ENCODE peak calls at places on chromosomes 13 and 19, in six cellular contexts. V is left ventricle myocardium inferior, P is kidney epithelial cell, S is GM23338, O is glutamatergic neuron, D is cardiac muscle cell. N is an unnamed sample.

GRCh38 chr13:80477641-80478443 is 136.9 kb upstream of the SPRY2 start:
- DNase-seq in V (no peak), P (no peak), S (no peak), O (no peak), D (no peak), N (no peak)

GRCh38 chr13:74210693-74211393 is 76.6 kb upstream of the KLF12 start:
- DNase-seq in V (no peak), P (no peak), S (no peak), O (peak), D (peak), N (no peak)

GRCh38 chr13:28237944-28238343 is 99.6 kb downstream of the PAN3 start:
- DNase-seq in V (no peak), P (no peak), S (peak), O (no peak), D (no peak), N (no peak)

GRCh38 chr13:73399347-73400216 is 340.8 kb downstream of the KLF5 start:
- DNase-seq in V (no peak), P (no peak), S (peak), O (no peak), D (no peak), N (no peak)

GRCh38 chr19:6185093-6185824 is 49.8 kb downstream of the ACSBG2 start:
- DNase-seq in V (no peak), P (no peak), S (no peak), O (no peak), D (no peak), N (no peak)

GRCh38 chr13:33174491-33174890 is 111.1 kb downstream of the STARD13 start:
- DNase-seq in V (no peak), P (no peak), S (no peak), O (no peak), D (no peak), N (no peak)

GRCh38 chr19:34291235-34291634 is 36.9 kb downstream of the GARRE1 start:
- DNase-seq in V (no peak), P (no peak), S (no peak), O (no peak), D (no peak), N (no peak)

GRCh38 chr13:42553098-42554046 is 20.6 kb upstream of the TNFSF11 start:
- DNase-seq in V (no peak), P (peak), S (no peak), O (no peak), D (no peak), N (no peak)

GRCh38 chr19:11383706-11384048 is 437 bp downstream of the EPOR start:
- DNase-seq in V (no peak), P (no peak), S (no peak), O (no peak), D (peak), N (no peak)

GRCh38 chr19:2618611-2619010 is 83.9 kb downstream of the GNG7 start:
- DNase-seq in V (peak), P (no peak), S (no peak), O (no peak), D (no peak), N (peak)

GRCh38 chr13:46149272-46150133 is 32.5 kb downstream of the LCP1 start:
- DNase-seq in V (no peak), P (no peak), S (no peak), O (no peak), D (no peak), N (no peak)

GRCh38 chr13:48400820-48401219 is 12.1 kb downstream of the LPAR6 start:
- DNase-seq in V (no peak), P (no peak), S (no peak), O (no peak), D (no peak), N (no peak)

GRCh38 chr19:57302020-57302465 is 18.2 kb upstream of the ZNF543 start:
- DNase-seq in V (no peak), P (no peak), S (no peak), O (no peak), D (no peak), N (no peak)

GRCh38 chr19:5534787-5535586 is 32.8 kb downstream of the TINCR start:
- DNase-seq in V (no peak), P (no peak), S (peak), O (peak), D (no peak), N (no peak)

GRCh38 chr19:11949201-11949600 is 15.6 kb upstream of the ZNF763 start:
- DNase-seq in V (no peak), P (no peak), S (peak), O (no peak), D (no peak), N (no peak)

GRCh38 chr13:64723735-64724134 is 2506.4 kb downstream of the PCDH9 start:
- DNase-seq in V (no peak), P (peak), S (peak), O (no peak), D (peak), N (no peak)

GRCh38 chr13:103833453-103833852 is 767.2 kb upstream of the SLC10A2 start:
- DNase-seq in V (no peak), P (no peak), S (no peak), O (no peak), D (no peak), N (no peak)

GRCh38 chr19:34325181-34325580 is 39.8 kb upstream of the GPI start:
- DNase-seq in V (no peak), P (no peak), S (no peak), O (no peak), D (no peak), N (no peak)

GRCh38 chr19:12202250-12202649 is 39.4 kb downstream of the ZNF136 start:
- DNase-seq in V (peak), P (no peak), S (peak), O (peak), D (peak), N (peak)

GRCh38 chr13:35833571-35834305 is 297.4 kb downstream of the DCLK1 start:
- DNase-seq in V (no peak), P (no peak), S (no peak), O (no peak), D (no peak), N (no peak)

GRCh38 chr13:83620535-83621220 is 261.6 kb downstream of the SLITRK1 start:
- DNase-seq in V (no peak), P (no peak), S (no peak), O (no peak), D (no peak), N (no peak)

GRCh38 chr19:36110487-36111199 is at the start of gene OVOL3:
- DNase-seq in V (no peak), P (no peak), S (peak), O (no peak), D (no peak), N (no peak)

GRCh38 chr13:51148952-51149573 is 38.0 kb upstream of the C13orf42 start:
- DNase-seq in V (no peak), P (no peak), S (peak), O (peak), D (peak), N (no peak)

GRCh38 chr19:4233282-4233853 is 4.0 kb downstream of the EBI3 start:
- DNase-seq in V (peak), P (no peak), S (peak), O (peak), D (peak), N (peak)

GRCh38 chr13:91313103-91313502 is 34.4 kb upstream of the MIR17HG start:
- DNase-seq in V (no peak), P (no peak), S (peak), O (no peak), D (peak), N (no peak)

GRCh38 chr13:104571161-104571889 is 1505.1 kb upstream of the SLC10A2 start:
- DNase-seq in V (no peak), P (peak), S (peak), O (peak), D (peak), N (no peak)

GRCh38 chr19:51824603-51825002 is 29.6 kb downstream of the FPR3 start:
- DNase-seq in V (no peak), P (no peak), S (no peak), O (no peak), D (no peak), N (no peak)

DNA sequence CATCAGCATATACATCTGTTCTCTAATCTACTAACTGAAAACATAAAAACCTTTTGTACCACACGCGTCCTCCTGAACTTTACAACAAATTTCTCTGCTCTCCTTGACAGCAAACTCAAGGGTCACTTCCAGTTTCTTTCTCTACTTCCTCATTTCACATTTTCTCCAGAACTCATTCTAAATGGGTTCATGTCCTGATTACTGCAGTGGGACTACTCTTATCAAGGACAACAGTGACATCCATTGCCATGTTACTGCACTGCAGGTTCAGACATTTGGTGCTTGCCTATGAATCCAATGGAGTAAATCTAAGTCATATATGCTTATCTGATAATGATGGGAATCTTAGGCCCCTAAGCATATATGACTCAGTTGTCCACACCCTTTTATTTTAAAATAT is 35.3 kb downstream of the FPR3 start:
- DNase-seq in V (no peak), P (no peak), S (no peak), O (no peak), D (no peak), N (no peak)
- TF ChIP-seq CTCF in V (peak), P (no peak), S (no peak), O (no peak), D (peak), N (no peak)

DNA sequence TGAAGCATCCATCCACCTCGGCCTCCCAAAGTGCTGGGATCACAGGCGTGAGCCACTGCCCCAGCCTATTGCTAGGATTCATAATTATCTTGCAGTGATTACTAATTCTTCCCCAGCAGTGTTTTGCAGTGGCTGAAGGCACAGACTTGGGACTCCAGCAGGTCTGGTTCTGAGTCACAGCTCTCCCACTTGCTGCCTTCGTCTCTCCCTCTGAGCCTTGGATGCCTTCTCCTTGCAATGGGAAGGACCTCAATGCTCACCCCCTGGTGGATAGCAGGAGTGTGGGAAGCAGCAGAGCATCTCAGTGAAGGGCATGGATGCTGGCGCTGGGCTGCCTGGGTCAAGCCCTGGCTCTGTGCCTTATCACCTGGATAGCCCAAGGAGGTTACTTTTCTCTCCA is 37.6 kb upstream of the SHKBP1 start:
- DNase-seq in V (no peak), P (no peak), S (peak), O (no peak), D (no peak), N (no peak)
- TF ChIP-seq CTCF in V (no peak), P (no peak), S (no peak), O (no peak), D (no peak), N (no peak)

DNA sequence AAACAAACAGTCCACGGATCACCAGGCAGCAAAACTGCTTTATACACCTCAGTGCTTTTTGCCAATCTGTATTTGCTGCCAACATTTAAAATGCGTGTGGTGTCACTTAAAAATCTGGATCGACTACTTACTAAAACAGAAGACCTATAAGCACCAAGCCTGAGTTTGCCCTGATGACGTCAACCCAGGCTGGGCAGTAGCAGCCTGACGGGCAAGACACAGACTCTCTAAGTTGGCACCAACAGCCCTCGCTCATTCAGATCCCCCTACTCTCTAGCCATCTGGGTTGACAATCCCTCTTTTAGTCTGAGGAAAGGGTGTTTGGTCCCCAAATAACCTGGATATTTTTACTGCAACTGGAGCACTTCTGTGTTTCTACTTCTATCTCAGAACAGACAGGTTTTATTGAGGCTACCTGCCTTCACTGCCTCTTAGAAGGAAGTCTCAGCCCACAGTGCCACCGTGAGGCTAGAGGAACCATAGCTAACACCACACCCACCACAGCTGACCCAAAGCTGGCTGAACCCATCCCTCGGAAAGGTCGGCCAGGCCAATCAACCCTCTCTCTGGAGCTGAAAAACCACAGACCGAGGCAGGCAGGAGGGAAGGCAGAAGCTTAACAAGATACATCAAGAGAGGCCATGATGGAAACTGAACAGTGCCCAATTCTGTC is 6.9 kb downstream of the SUGP2 start:
- DNase-seq in V (no peak), P (no peak), S (peak), O (no peak), D (peak), N (no peak)
- TF ChIP-seq CTCF in V (no peak), P (peak), S (no peak), O (no peak), D (no peak), N (no peak)

DNA sequence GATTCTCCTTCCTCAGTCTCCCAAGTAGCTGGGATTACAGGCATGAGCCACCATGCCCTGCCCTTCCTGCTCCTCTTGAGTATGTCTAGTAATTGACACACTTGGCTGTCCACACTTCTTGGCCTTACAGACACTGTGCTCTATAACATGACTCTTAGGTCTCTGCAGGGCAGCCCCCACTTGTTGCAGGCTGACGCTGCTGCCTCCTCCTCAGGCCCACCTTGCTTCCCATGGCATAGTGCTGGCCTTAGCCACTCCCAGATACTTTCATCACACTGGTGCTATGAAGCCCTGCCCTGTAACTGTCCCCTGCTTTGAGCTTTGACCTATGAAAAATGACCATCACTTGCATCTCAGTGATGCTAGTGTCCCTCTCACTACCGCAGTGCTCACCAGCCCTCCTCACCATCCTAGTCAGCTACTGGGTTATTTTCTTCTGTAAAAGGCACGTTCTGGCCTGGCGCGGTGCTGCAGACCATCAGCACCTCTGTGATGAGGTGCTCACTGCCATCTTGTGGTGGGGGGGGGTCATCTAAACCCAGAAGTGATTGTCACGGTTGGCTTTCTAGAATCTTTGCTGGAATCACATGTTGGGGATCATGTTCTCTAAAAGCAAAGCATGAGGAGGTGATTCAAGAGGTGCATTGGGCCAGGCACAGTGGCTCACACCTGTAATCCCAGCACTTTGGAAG is 9.8 kb downstream of the ERICH4 start:
- DNase-seq in V (no peak), P (no peak), S (no peak), O (no peak), D (no peak), N (no peak)
- TF ChIP-seq CTCF in V (no peak), P (no peak), S (peak), O (no peak), D (no peak), N (no peak)

GRCh38 chr19:18109731-18110671 is 12.4 kb downstream of the MAST3 start:
- DNase-seq in V (peak), P (no peak), S (peak), O (peak), D (peak), N (peak)
- TF ChIP-seq CTCF in V (no peak), P (no peak), S (no peak), O (no peak), D (no peak), N (no peak)

DNA sequence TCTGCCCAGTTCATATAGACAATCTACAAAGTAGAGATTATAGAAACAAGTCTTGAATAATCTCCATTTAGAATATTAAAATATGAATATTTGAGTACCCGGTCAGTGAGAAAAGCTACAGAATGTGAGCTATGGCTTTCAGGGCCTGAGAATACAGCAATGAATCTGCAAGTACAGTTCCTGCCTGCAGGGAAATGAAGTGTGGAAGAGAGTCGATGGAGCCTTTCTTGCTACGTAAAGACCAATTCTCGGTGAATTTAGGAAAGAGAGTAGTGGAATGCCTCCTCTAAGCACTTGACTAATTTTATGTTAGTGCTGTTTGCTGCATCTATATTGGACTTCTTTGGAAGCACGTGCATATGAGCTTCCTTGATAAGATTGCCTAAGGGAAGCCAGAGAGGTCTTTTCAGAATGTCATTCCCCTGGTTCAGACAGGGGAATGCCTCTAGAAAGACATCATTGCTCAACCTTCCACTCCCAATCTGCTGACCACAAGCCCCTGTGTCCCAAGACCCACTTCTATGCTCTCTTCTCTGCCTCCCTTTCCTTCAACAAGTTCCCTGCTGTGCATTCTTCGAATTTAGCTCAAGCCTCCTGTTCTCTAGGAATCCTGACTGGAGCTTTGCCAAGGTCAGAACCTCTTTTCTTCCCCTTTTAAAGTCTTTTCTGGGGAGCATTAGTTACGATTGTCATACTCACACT is 41.9 kb downstream of the GPC6 start:
- DNase-seq in V (no peak), P (no peak), S (peak), O (no peak), D (no peak), N (no peak)
- TF ChIP-seq CTCF in V (no peak), P (no peak), S (no peak), O (no peak), D (no peak), N (no peak)

GRCh38 chr19:23563326-23563725 is 123.7 kb downstream of the ZNF675 start:
- DNase-seq in V (no peak), P (no peak), S (no peak), O (no peak), D (no peak), N (no peak)
- TF ChIP-seq CTCF in V (no peak), P (no peak), S (no peak), O (no peak), D (no peak), N (no peak)

N was measured in activated B cell treated with CpG ODN at 0.5 μM for 24 hours.